ENCODE peak calls at places on chromosome 14, in ten cellular contexts. P, N, Z, H, S, R, X, F, I and Y are unnamed samples. For H3K36me3, the result is how much of the 10 kb centered on the place peaks cover.

GRCh38 chr14:49861581-49861922 is 9.0 kb upstream of the NEMF start:
- DNase-seq in P (no peak), R (no peak), H (peak), Z (peak), X (peak), F (peak), S (peak), N (peak), I (peak), Y (peak)

GRCh38 chr14:102616318-102616717 is 23.9 kb downstream of the RCOR1 start:
- DNase-seq in N (no peak), Z (no peak), R (no peak), S (no peak), H (no peak), P (no peak), I (no peak), X (no peak), F (no peak), Y (no peak)

GRCh38 chr14:57578427-57579220 is 85.0 kb upstream of the CCDC198 start:
- DNase-seq in N (no peak), Z (no peak), H (no peak), X (no peak), R (no peak), F (no peak), I (no peak), S (no peak), P (no peak), Y (no peak)

GRCh38 chr14:93011650-93012317 is 88.8 kb downstream of the CHGA start:
- DNase-seq in I (no peak), H (no peak), R (no peak), P (no peak), S (no peak), F (no peak), Z (no peak), N (no peak), X (no peak), Y (no peak)

GRCh38 chr14:68807148-68807600 is 14.3 kb upstream of the ZFP36L1 start:
- DNase-seq in N (no peak), S (peak), F (peak), Z (no peak), X (no peak), H (peak), P (peak), R (no peak), I (no peak), Y (peak)

GRCh38 chr14:24432259-24433131 is 2.7 kb downstream of the KHNYN start:
- DNase-seq in N (no peak), P (no peak), X (no peak), S (no peak), R (no peak), F (no peak), I (no peak), H (no peak), Z (no peak), Y (no peak)

GRCh38 chr14:57865450-57866198 is at the start of gene SLC35F4:
- DNase-seq in Z (no peak), N (peak), R (no peak), S (peak), I (no peak), P (no peak), H (no peak), X (no peak), F (no peak), Y (peak)

GRCh38 chr14:79656496-79656895 is 554.8 kb downstream of the DIO2 start:
- DNase-seq in N (no peak), H (no peak), P (no peak), R (no peak), Z (no peak), S (no peak), X (no peak), I (no peak), F (no peak), Y (no peak)

GRCh38 chr14:32078030-32078793 is 1.1 kb downstream of the ARHGAP5 start:
- DNase-seq in N (peak), X (no peak), F (no peak), Z (no peak), P (peak), R (no peak), I (peak), S (peak), H (peak), Y (peak)

GRCh38 chr14:101404426-101405170 is 156.7 kb upstream of the DIO3 start:
- DNase-seq in I (no peak), R (no peak), F (no peak), H (no peak), S (no peak), Z (no peak), X (no peak), N (no peak), P (no peak), Y (peak)

GRCh38 chr14:54787263-54787662 is 115.4 kb downstream of the GCH1 start:
- DNase-seq in R (no peak), N (no peak), X (no peak), H (no peak), S (no peak), F (no peak), I (no peak), Z (no peak), P (no peak), Y (no peak)

GRCh38 chr14:101965145-101965531 is 765 bp downstream of the DYNC1H1 start:
- DNase-seq in S (peak), H (peak), Z (peak), P (peak), I (peak), N (peak), X (peak), F (no peak), R (no peak), Y (peak)

GRCh38 chr14:31949709-31950108 is 127.4 kb upstream of the ARHGAP5 start:
- DNase-seq in N (no peak), Z (no peak), F (peak), I (no peak), R (no peak), H (no peak), S (no peak), X (no peak), P (no peak), Y (no peak)

GRCh38 chr14:55198749-55199148 is 7.4 kb upstream of the DLGAP5 start:
- DNase-seq in N (no peak), F (no peak), S (no peak), Z (no peak), I (no peak), X (no peak), H (no peak), P (no peak), R (no peak), Y (no peak)

GRCh38 chr14:80356413-80356812 is 145.1 kb upstream of the DIO2 start:
- DNase-seq in X (no peak), P (no peak), R (no peak), S (no peak), F (no peak), N (no peak), I (peak), H (no peak), Z (no peak), Y (peak)

GRCh38 chr14:38389666-38390065 is 133.8 kb upstream of the CLEC14A start:
- DNase-seq in F (no peak), H (no peak), S (no peak), N (no peak), Z (no peak), I (no peak), R (no peak), X (no peak), P (no peak), Y (no peak)

GRCh38 chr14:69665596-69665995 is 54.2 kb downstream of the SUSD6 start:
- DNase-seq in I (no peak), Z (no peak), P (no peak), H (no peak), S (no peak), R (no peak), F (no peak), N (no peak), X (no peak), Y (no peak)

GRCh38 chr14:24334431-24335271 is at the start of gene ADCY4:
- DNase-seq in Z (no peak), I (no peak), F (no peak), R (no peak), H (peak), P (no peak), N (no peak), X (no peak), S (no peak), Y (peak)

GRCh38 chr14:93033983-93034670 is 81.6 kb downstream of the ITPK1 start:
- DNase-seq in X (peak), Z (peak), N (peak), F (no peak), S (peak), R (no peak), P (peak), I (no peak), H (no peak), Y (peak)

GRCh38 chr14:32426596-32427408 is 97.7 kb downstream of the AKAP6 start:
- DNase-seq in H (no peak), F (peak), S (no peak), X (no peak), Z (no peak), P (no peak), N (no peak), I (no peak), R (no peak), Y (no peak)

GRCh38 chr14:44352212-44352611 is 154.9 kb downstream of the FSCB start:
- DNase-seq in P (no peak), X (no peak), I (no peak), R (no peak), S (no peak), H (no peak), Z (no peak), N (no peak), F (no peak), Y (no peak)

GRCh38 chr14:29548948-29549370 is 378.7 kb downstream of the PRKD1 start:
- DNase-seq in H (no peak), R (peak), P (no peak), I (peak), Z (no peak), N (no peak), X (no peak), F (peak), S (peak), Y (peak)

GRCh38 chr14:94362614-94363133 is 25.7 kb downstream of the SERPINA1 start:
- DNase-seq in S (no peak), F (no peak), P (no peak), Z (no peak), N (no peak), X (no peak), R (no peak), H (no peak), I (no peak), Y (no peak)

GRCh38 chr14:105500726-105501101 is 9.7 kb downstream of the TEDC1 start:
- DNase-seq in I (no peak), X (no peak), Z (no peak), S (no peak), F (no peak), N (peak), P (no peak), H (no peak), R (no peak), Y (peak)

GRCh38 chr14:59997496-59997895 is 77.6 kb downstream of the LRRC9 start:
- DNase-seq in P (no peak), F (peak), N (no peak), I (no peak), S (no peak), X (no peak), R (no peak), Z (no peak), H (no peak), Y (no peak)

GRCh38 chr14:64501326-64502171 is 2.1 kb downstream of the ZBTB25 start:
- DNase-seq in N (no peak), H (peak), X (no peak), F (peak), I (peak), R (no peak), P (peak), S (peak), Z (no peak), Y (no peak)

GRCh38 chr14:24481622-24482324 is 26.3 kb downstream of the CMA1 start:
- DNase-seq in P (peak), S (peak), R (peak), I (peak), X (peak), H (no peak), Z (no peak), F (peak), N (peak), Y (peak)

GRCh38 chr14:103097994-103098957 is 3.8 kb downstream of the EXOC3L4 start:
- DNase-seq in N (no peak), X (no peak), F (no peak), Z (no peak), H (no peak), R (no peak), S (peak), P (no peak), I (no peak), Y (peak)

GRCh38 chr14:96633096-96633495 is 130.9 kb downstream of the PAPOLA start:
- DNase-seq in P (no peak), S (no peak), N (no peak), Z (no peak), X (no peak), H (no peak), R (no peak), F (no peak), I (no peak), Y (no peak)
- H3K4me3 ChIP-seq in P (no peak), S (no peak), N (no peak), Z (no peak), X (no peak), H (no peak), R (no peak), F (no peak), I (no peak), Y (no peak)

GRCh38 chr14:74898694-74899093 is 17.0 kb downstream of the DLST start:
- DNase-seq in R (no peak), S (no peak), N (no peak), X (no peak), Z (no peak), I (no peak), H (no peak), P (no peak), F (no peak), Y (no peak)

GRCh38 chr14:74905595-74906142 is 17.4 kb downstream of the RPS6KL1 start:
- DNase-seq in P (peak), X (peak), H (peak), R (no peak), I (no peak), N (peak), Z (peak), S (peak), F (no peak), Y (peak)

GRCh38 chr14:74906923-74907620 is 16.0 kb downstream of the RPS6KL1 start:
- DNase-seq in R (no peak), S (no peak), X (no peak), F (no peak), P (no peak), H (no peak), N (no peak), Z (no peak), I (no peak), Y (peak)

GRCh38 chr14:74904623-74905503 is 18.2 kb downstream of the RPS6KL1 start:
- DNase-seq in N (no peak), X (no peak), I (no peak), R (no peak), S (no peak), Z (no peak), F (no peak), H (no peak), P (no peak), Y (no peak)

GRCh38 chr14:74902941-74903705 is 19.9 kb downstream of the RPS6KL1 start:
- DNase-seq in F (no peak), H (no peak), R (no peak), X (no peak), P (no peak), Z (no peak), N (no peak), S (no peak), I (no peak), Y (no peak)
- H3K36me3 ChIP-seq in F (under half), H (half or more), R (under half), X (under half), P (under half), Z (half or more), N (under half), S (half or more), I (half or more), Y (under half)

DNA sequence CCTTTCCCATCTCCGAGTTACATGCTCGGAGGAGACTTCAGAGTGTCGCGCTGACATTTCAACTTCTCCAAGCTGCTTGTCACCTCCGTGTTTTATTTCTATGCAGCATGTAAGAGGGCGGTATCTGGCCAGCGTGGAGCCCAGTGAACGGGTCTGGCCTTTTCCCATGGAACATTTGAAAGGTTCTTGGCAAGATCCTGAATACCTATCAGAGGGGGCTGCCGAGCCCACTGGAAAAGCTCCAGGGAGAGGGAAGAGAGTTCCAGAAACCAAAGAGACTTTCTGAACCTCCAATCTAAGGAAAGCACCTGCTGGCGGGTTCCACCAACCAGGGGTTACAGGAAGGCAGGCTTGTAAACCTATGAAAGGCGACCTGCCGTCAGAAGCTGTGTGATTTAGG is 62.3 kb upstream of the BCL11B start:
- DNase-seq in X (no peak), I (no peak), N (no peak), R (no peak), F (no peak), H (no peak), S (no peak), P (no peak), Z (no peak), Y (no peak)
- H3K4me3 ChIP-seq in X (no peak), I (no peak), N (no peak), R (no peak), F (no peak), H (peak), S (no peak), P (no peak), Z (no peak), Y (no peak)

DNA sequence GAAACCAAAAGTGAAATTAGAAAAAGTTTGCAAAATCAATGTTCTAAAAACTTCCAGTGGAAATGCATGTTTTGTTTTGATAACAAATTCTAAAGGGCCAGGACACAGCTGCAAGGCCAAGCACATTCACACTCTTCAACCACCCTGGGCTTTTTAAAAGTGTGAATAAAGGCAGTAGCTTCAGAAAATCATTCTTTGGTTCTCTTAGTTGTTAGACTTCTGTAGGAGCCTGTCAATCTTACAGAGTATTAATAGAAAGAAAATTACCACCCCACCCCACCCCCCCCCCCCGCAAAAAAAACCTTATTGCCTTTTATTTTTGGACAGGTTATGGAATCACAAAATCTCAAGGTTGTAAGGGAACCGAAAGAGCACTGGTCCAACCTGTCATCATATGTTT is 105.2 kb upstream of the EGLN3 start:
- DNase-seq in F (no peak), R (no peak), P (no peak), Z (no peak), H (no peak), X (no peak), S (no peak), N (no peak), I (no peak), Y (no peak)
- H3K36me3 ChIP-seq in F (under half), R (under half), P (under half), Z (under half), H (under half), X (under half), S (under half), N (under half), I (under half), Y (under half)

GRCh38 chr14:104223810-104224515 is 85.6 kb downstream of the KIF26A start:
- DNase-seq in X (no peak), F (no peak), S (no peak), Z (no peak), H (no peak), N (no peak), P (no peak), I (no peak), R (no peak), Y (no peak)
- H3K4me3 ChIP-seq in X (no peak), F (no peak), S (no peak), Z (no peak), H (peak), N (no peak), P (no peak), I (no peak), R (no peak), Y (no peak)

GRCh38 chr14:21017528-21018245 is 7.2 kb downstream of the NDRG2 start:
- DNase-seq in S (no peak), N (no peak), H (no peak), F (no peak), X (no peak), P (no peak), Z (no peak), I (no peak), R (no peak), Y (no peak)
- H3K36me3 ChIP-seq in S (under half), N (under half), H (half or more), F (under half), X (under half), P (under half), Z (under half), I (under half), R (under half), Y (under half)

DNA sequence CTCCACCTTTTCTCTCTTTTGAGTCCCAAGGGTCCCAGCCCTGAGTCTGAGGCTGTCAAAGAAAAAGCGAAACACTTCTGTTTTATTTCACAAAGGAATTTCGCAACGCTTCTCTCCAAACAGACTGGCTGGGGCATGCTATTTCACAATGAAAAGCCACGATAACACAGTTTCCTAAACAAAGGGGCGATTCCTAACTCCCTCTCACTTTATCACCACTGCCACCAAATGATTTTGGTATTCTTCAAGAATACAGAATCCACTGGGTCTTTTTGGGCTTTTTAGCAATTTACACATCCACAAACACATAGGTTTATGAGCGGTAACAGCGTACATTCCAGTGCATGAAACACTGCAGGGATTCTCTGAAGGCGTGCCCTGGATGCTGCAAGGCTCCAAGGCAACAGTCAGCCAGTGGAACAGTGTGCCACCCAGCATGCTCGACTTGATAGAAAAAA is 161.2 kb downstream of the DAD1 start:
- DNase-seq in F (peak), S (no peak), H (peak), R (no peak), Z (no peak), X (no peak), I (peak), P (no peak), N (no peak), Y (no peak)
- H3K4me3 ChIP-seq in F (peak), S (no peak), H (no peak), R (no peak), Z (no peak), X (no peak), I (peak), P (no peak), N (no peak), Y (no peak)